ENCODE peak calls at places on chromosomes 6 and 20, in ten cellular contexts. H is 8988T; W is stimulated activated CD8-positive, alpha-beta memory T cell treated with anti-CD3 and anti-CD28 coated beads, Interleukin-15, amount 100 ng/mL, for 24 hours; A is GM06990; M is substantia nigra; L is HS-27A; U is left lung; N is ureter; I is stromal cell of bone marrow; S is head of caudate nucleus. R is an unnamed sample.

GRCh38 chr6:74753883-74754600 is 451.8 kb downstream of the COL12A1 start:
- DNase-seq in M (no peak), W (no peak), L (no peak), H (no peak), S (no peak), A (no peak), I (no peak), U (no peak), N (no peak), R (no peak)

GRCh38 chr20:20849126-20849525 is 136.7 kb upstream of the RALGAPA2 start:
- DNase-seq in N (no peak), W (no peak), L (no peak), S (peak), M (peak), A (no peak), H (no peak), I (no peak), U (no peak), R (no peak)

GRCh38 chr6:110449545-110449903 is 26.9 kb downstream of the SLC22A16 start:
- DNase-seq in W (no peak), M (no peak), H (no peak), I (no peak), S (no peak), A (no peak), U (no peak), L (no peak), N (no peak), R (no peak)

GRCh38 chr6:168179133-168179532 is 100.1 kb upstream of the FRMD1 start:
- DNase-seq in A (no peak), I (no peak), W (no peak), S (peak), U (no peak), N (peak), L (no peak), H (no peak), M (no peak), R (no peak)

GRCh38 chr6:167750956-167751358 is 75.8 kb upstream of the AFDN start:
- DNase-seq in M (peak), N (peak), H (no peak), L (no peak), U (peak), S (peak), I (no peak), W (no peak), A (no peak), R (no peak)

GRCh38 chr6:148311849-148312669 is 30.6 kb upstream of the SASH1 start:
- DNase-seq in L (no peak), U (no peak), I (no peak), H (no peak), S (no peak), W (no peak), N (no peak), M (no peak), A (no peak), R (no peak)

GRCh38 chr20:8454137-8454712 is 322.2 kb downstream of the PLCB1 start:
- DNase-seq in A (no peak), W (no peak), L (peak), I (peak), U (no peak), N (no peak), H (peak), S (no peak), M (no peak), R (no peak)

GRCh38 chr6:110246900-110247546 is 66.8 kb downstream of the CDC40 start:
- DNase-seq in S (no peak), A (no peak), M (no peak), H (no peak), U (no peak), L (no peak), N (no peak), I (no peak), W (no peak), R (no peak)

GRCh38 chr6:21596379-21597242 is 3.1 kb downstream of the SOX4 start:
- DNase-seq in U (peak), W (peak), N (peak), M (peak), A (peak), I (peak), H (peak), L (no peak), S (peak), R (peak)

GRCh38 chr20:58309607-58310290 is at the start of gene RAB22A:
- DNase-seq in A (peak), M (peak), H (peak), L (no peak), U (peak), S (peak), I (peak), N (peak), W (peak), R (peak)

GRCh38 chr20:64051033-64051452 is 1.6 kb upstream of the SOX18 start:
- DNase-seq in A (no peak), N (no peak), W (no peak), U (no peak), S (no peak), L (no peak), I (no peak), M (no peak), H (no peak), R (no peak)

GRCh38 chr6:75775219-75775618 is 26.2 kb downstream of the MYO6 start:
- DNase-seq in L (no peak), M (no peak), H (no peak), W (no peak), S (no peak), A (no peak), N (no peak), I (no peak), U (no peak), R (no peak)

GRCh38 chr6:17393335-17394191 is at the start of gene CAP2:
- DNase-seq in H (peak), W (no peak), M (peak), L (peak), N (peak), U (peak), A (no peak), S (peak), I (no peak), R (peak)

GRCh38 chr6:27188885-27189418 is 58.5 kb upstream of the PRSS16 start:
- DNase-seq in I (peak), H (no peak), U (no peak), N (peak), L (peak), A (no peak), M (peak), S (peak), W (no peak), R (peak)

GRCh38 chr6:97630592-97630991 is 347.6 kb upstream of the MMS22L start:
- DNase-seq in N (no peak), I (peak), M (no peak), U (no peak), H (no peak), S (no peak), L (peak), W (no peak), A (no peak), R (no peak)